ENCODE peak calls at places on chromosome 2, in eight cellular contexts. V, C, G, A, Q, B, U and I are unnamed samples.

GRCh38 chr2:42906557-42907380 is 114.4 kb upstream of the HAAO start:
- DNase-seq in V (no peak), C (no peak), U (peak), G (no peak), Q (no peak), B (no peak), A (peak), I (peak)

GRCh38 chr2:234793211-234793610 is 158.6 kb upstream of the SH3BP4 start:
- DNase-seq in U (no peak), G (no peak), V (no peak), Q (no peak), A (no peak), B (no peak), C (no peak), I (no peak)

GRCh38 chr2:41966431-41966893 is 81.4 kb upstream of the PKDCC start:
- DNase-seq in C (no peak), Q (no peak), V (no peak), U (no peak), A (peak), B (peak), G (no peak), I (peak)

GRCh38 chr2:70771446-70771845 is 3.4 kb upstream of the ADD2 start:
- DNase-seq in V (no peak), C (no peak), B (no peak), G (no peak), A (no peak), Q (no peak), U (no peak), I (no peak)

GRCh38 chr2:188601391-188601790 is 309.7 kb downstream of the GULP1 start:
- DNase-seq in G (no peak), U (no peak), A (no peak), B (no peak), C (no peak), V (no peak), Q (no peak), I (no peak)

GRCh38 chr2:16661536-16661935 is 4.1 kb downstream of the CYRIA start:
- DNase-seq in Q (no peak), V (no peak), B (no peak), C (no peak), U (no peak), G (no peak), A (no peak), I (no peak)

GRCh38 chr2:206154197-206154596 is 5.0 kb downstream of the NDUFS1 start:
- DNase-seq in B (no peak), V (no peak), A (no peak), U (peak), Q (no peak), G (no peak), C (no peak), I (no peak)

GRCh38 chr2:64371727-64372126 is 82.2 kb upstream of the LGALSL start:
- DNase-seq in Q (no peak), V (no peak), G (no peak), U (no peak), A (no peak), C (no peak), B (peak), I (no peak)

GRCh38 chr2:66577331-66578041 is 142.6 kb downstream of the MEIS1 start:
- DNase-seq in V (no peak), Q (no peak), A (no peak), G (no peak), U (no peak), B (no peak), C (no peak), I (no peak)

GRCh38 chr2:191061381-191061982 is 47.5 kb upstream of the STAT1 start:
- DNase-seq in V (no peak), G (peak), A (no peak), U (no peak), Q (no peak), C (no peak), B (no peak), I (no peak)

GRCh38 chr2:46167406-46167805 is 129.8 kb upstream of the EPAS1 start:
- DNase-seq in G (no peak), U (no peak), C (no peak), V (no peak), B (no peak), A (no peak), Q (no peak), I (no peak)

GRCh38 chr2:182668671-182669070 is 47.4 kb upstream of the DNAJC10 start:
- DNase-seq in A (no peak), Q (peak), B (peak), G (no peak), V (no peak), U (peak), C (no peak), I (no peak)

GRCh38 chr2:160380613-160381012 is 113.0 kb downstream of the RBMS1 start:
- DNase-seq in U (no peak), A (no peak), B (no peak), V (no peak), Q (no peak), G (no peak), C (no peak), I (no peak)

GRCh38 chr2:104868081-104868806 is 14.3 kb downstream of the POU3F3 start:
- DNase-seq in C (no peak), A (no peak), G (no peak), V (no peak), U (no peak), Q (no peak), B (no peak), I (no peak)

GRCh38 chr2:168456526-168457176 is 579 bp downstream of the CERS6 start:
- DNase-seq in B (peak), G (peak), A (no peak), V (no peak), C (peak), U (no peak), Q (peak), I (peak)

GRCh38 chr2:42996528-42996927 is 204.1 kb upstream of the HAAO start:
- DNase-seq in U (no peak), A (no peak), G (no peak), C (no peak), V (no peak), Q (no peak), B (no peak), I (no peak)

GRCh38 chr2:8659735-8660492 is 21.9 kb upstream of the ID2 start:
- DNase-seq in B (no peak), C (no peak), Q (no peak), G (no peak), A (no peak), U (no peak), V (no peak), I (no peak)

GRCh38 chr2:95326433-95327140 is 29.4 kb downstream of the KCNIP3 start:
- DNase-seq in U (no peak), Q (no peak), A (no peak), B (no peak), V (no peak), C (no peak), G (no peak), I (no peak)

GRCh38 chr2:59076079-59076619 is 835.0 kb upstream of the FANCL start:
- DNase-seq in A (no peak), G (no peak), Q (no peak), V (no peak), C (no peak), U (no peak), B (no peak), I (no peak)

GRCh38 chr2:193272011-193272410 is 1077.3 kb upstream of the TMEFF2 start:
- DNase-seq in A (no peak), C (no peak), U (no peak), G (no peak), V (no peak), B (no peak), Q (no peak), I (no peak)

GRCh38 chr2:2448178-2448577 is 117.1 kb upstream of the MYT1L start:
- DNase-seq in G (no peak), A (no peak), C (no peak), Q (no peak), V (no peak), B (no peak), U (no peak), I (no peak)

GRCh38 chr2:43343573-43344304 is 117.3 kb upstream of the ZFP36L2 start:
- DNase-seq in V (no peak), Q (no peak), B (no peak), G (no peak), A (peak), C (no peak), U (peak), I (peak)

GRCh38 chr2:38246105-38246504 is 131.0 kb downstream of the ATL2 start:
- DNase-seq in G (no peak), Q (no peak), B (no peak), U (no peak), C (no peak), V (no peak), A (no peak), I (no peak)

GRCh38 chr2:134170269-134170668 is 83.6 kb upstream of the MGAT5 start:
- DNase-seq in Q (no peak), V (no peak), B (no peak), G (no peak), C (no peak), U (no peak), A (no peak), I (no peak)

GRCh38 chr2:178908810-178909209 is 101.6 kb upstream of the TTN start:
- DNase-seq in V (no peak), C (no peak), U (no peak), B (no peak), G (no peak), A (no peak), Q (no peak), I (no peak)

GRCh38 chr2:200483729-200484198 is 26.1 kb downstream of the KCTD18 start:
- DNase-seq in Q (peak), G (no peak), B (peak), C (peak), A (no peak), V (no peak), U (peak), I (peak)

GRCh38 chr2:102130651-102130991 is 11.9 kb upstream of the IL1R1 start:
- DNase-seq in Q (no peak), A (no peak), B (no peak), C (no peak), G (no peak), U (no peak), V (no peak), I (no peak)

GRCh38 chr2:128736689-128737545 is 418.2 kb upstream of the HS6ST1 start:
- DNase-seq in Q (peak), U (peak), V (peak), G (peak), B (peak), A (peak), C (peak), I (peak)

GRCh38 chr2:70248810-70249438 is 496 bp upstream of the TIA1 start:
- DNase-seq in A (peak), Q (peak), G (peak), V (peak), U (peak), B (peak), C (peak), I (peak)